ENCODE peak calls at places on chromosomes 11 and 22, in four cellular contexts. U, G, T and M are unnamed samples.

GRCh38 chr11:9852465-9852864 is 188.6 kb downstream of the SWAP70 start:
- DNase-seq in T (no peak), G (no peak), U (no peak), M (no peak)

GRCh38 chr11:113274708-113275582 is 39.4 kb upstream of the TTC12 start:
- DNase-seq in T (no peak), G (no peak), U (peak), M (peak)

GRCh38 chr11:16091862-16092261 is 264.5 kb downstream of the SOX6 start:
- DNase-seq in U (no peak), T (no peak), G (no peak), M (no peak)

GRCh38 chr11:34564406-34564805 is 50.8 kb upstream of the ELF5 start:
- DNase-seq in T (no peak), G (no peak), U (peak), M (no peak)

GRCh38 chr22:38865201-38866023 is 6.6 kb downstream of the CBX6 start:
- DNase-seq in G (no peak), T (no peak), U (no peak), M (no peak)

GRCh38 chr11:119352857-119353260 is 6.4 kb upstream of the MFRP start:
- DNase-seq in T (no peak), U (no peak), G (no peak), M (no peak)

GRCh38 chr22:35521358-35522264 is 19.0 kb upstream of the RASD2 start:
- DNase-seq in T (no peak), G (no peak), U (no peak), M (no peak)

GRCh38 chr11:3046190-3046589 is 11.0 kb downstream of the CARS1 start:
- DNase-seq in U (no peak), G (no peak), T (no peak), M (no peak)

GRCh38 chr11:72775288-72776110 is 18.3 kb downstream of the STARD10 start:
- DNase-seq in G (no peak), U (no peak), T (no peak), M (no peak)